ENCODE peak calls at places on chromosomes 12 and 14, in seven cellular contexts. One of them, this sample, is unnamed.
A peak's percentile ranks its signal among the peaks of the same experiment; 100 is the strongest.

GRCh38 chr14:74573421-74574091 is 38.5 kb downstream of the LTBP2 start:
- DNase-seq in caudate nucleus: no peak
- DNase-seq in BJ: no peak
- DNase-seq in H9: peak; percentile 74
- DNase-seq in GM18507: no peak
- DNase-seq in neural crest cell: no peak
- DNase-seq in tibial artery: no peak
- DNase-seq in this sample: no peak

GRCh38 chr14:51869426-51870113 is 9.2 kb downstream of the GNG2 start:
- DNase-seq in caudate nucleus: no peak
- DNase-seq in BJ: no peak
- DNase-seq in H9: no peak
- DNase-seq in GM18507: no peak
- DNase-seq in neural crest cell: no peak
- DNase-seq in tibial artery: no peak
- DNase-seq in this sample: no peak

GRCh38 chr14:54642950-54643695 is 76.2 kb downstream of the SAMD4A start:
- DNase-seq in caudate nucleus: no peak
- DNase-seq in BJ: no peak
- DNase-seq in H9: no peak
- DNase-seq in GM18507: no peak
- DNase-seq in neural crest cell: no peak
- DNase-seq in tibial artery: no peak
- DNase-seq in this sample: no peak

GRCh38 chr12:69621551-69621950 is 10.8 kb upstream of the LRRC10 start:
- DNase-seq in caudate nucleus: no peak
- DNase-seq in BJ: no peak
- DNase-seq in H9: no peak
- DNase-seq in GM18507: no peak
- DNase-seq in neural crest cell: no peak
- DNase-seq in tibial artery: no peak
- DNase-seq in this sample: no peak

GRCh38 chr14:68282479-68283377 is 463.1 kb downstream of the RAD51B start:
- DNase-seq in caudate nucleus: no peak
- DNase-seq in BJ: no peak
- DNase-seq in H9: no peak
- DNase-seq in GM18507: no peak
- DNase-seq in neural crest cell: no peak
- DNase-seq in tibial artery: no peak
- DNase-seq in this sample: no peak

GRCh38 chr12:79327465-79327864 is 363.3 kb downstream of the PAWR start:
- DNase-seq in caudate nucleus: no peak
- DNase-seq in BJ: no peak
- DNase-seq in H9: no peak
- DNase-seq in GM18507: no peak
- DNase-seq in neural crest cell: no peak
- DNase-seq in tibial artery: no peak
- DNase-seq in this sample: no peak

GRCh38 chr14:54177861-54178591 is 218.8 kb upstream of the CDKN3 start:
- DNase-seq in caudate nucleus: no peak
- DNase-seq in BJ: no peak
- DNase-seq in H9: no peak
- DNase-seq in GM18507: no peak
- DNase-seq in neural crest cell: no peak
- DNase-seq in tibial artery: no peak
- DNase-seq in this sample: no peak

GRCh38 chr14:30193791-30194407 is 266.3 kb upstream of the PRKD1 start:
- DNase-seq in caudate nucleus: no peak
- DNase-seq in BJ: peak; percentile 77
- DNase-seq in H9: no peak
- DNase-seq in GM18507: no peak
- DNase-seq in neural crest cell: no peak
- DNase-seq in tibial artery: no peak
- DNase-seq in this sample: no peak

GRCh38 chr12:95648990-95649791 is 97.9 kb upstream of the USP44 start:
- DNase-seq in caudate nucleus: no peak
- DNase-seq in BJ: peak; percentile 92
- DNase-seq in H9: no peak
- DNase-seq in GM18507: no peak
- DNase-seq in neural crest cell: no peak
- DNase-seq in tibial artery: peak; percentile 72
- DNase-seq in this sample: no peak

This sample was measured in HuH-7.5.